ENCODE peak calls at places on chromosome 13, in five cellular contexts. F is lower leg skin, R is GM12865, X is neural progenitor cell, O is left ventricle myocardium inferior. I is an unnamed sample.
A peak's percentile ranks its signal among the peaks of the same experiment; 100 is the strongest.

GRCh38 chr13:37701972-37702371 is 103.4 kb upstream of the POSTN start:
- DNase-seq in X (no peak), O (no peak), R (no peak), F (peak; percentile 28), I (no peak)

GRCh38 chr13:98273824-98274786 is 97.0 kb upstream of the RNF113B start:
- DNase-seq in R (no peak), X (peak; percentile 78), O (no peak), F (no peak), I (no peak)

GRCh38 chr13:42007844-42008243 is 40.6 kb upstream of the DGKH start:
- DNase-seq in F (no peak), O (no peak), X (no peak), R (no peak), I (no peak)

GRCh38 chr13:63005625-63006024 is 1590.0 kb upstream of the PCDH20 start:
- DNase-seq in O (no peak), F (no peak), X (no peak), R (no peak), I (no peak)

GRCh38 chr13:66237411-66238062 is 992.6 kb downstream of the PCDH9 start:
- DNase-seq in F (no peak), O (no peak), R (no peak), X (peak; percentile 75), I (no peak)

GRCh38 chr13:99312493-99312883 is 5.3 kb upstream of the GPR183 start:
- DNase-seq in F (peak; percentile 89), O (peak; percentile 45), X (no peak), R (peak; percentile 73), I (no peak)

GRCh38 chr13:23889598-23890224 is 511 bp upstream of the MIPEP start:
- DNase-seq in O (no peak), R (peak; percentile 35), F (no peak), X (peak; percentile 46), I (no peak)

GRCh38 chr13:105552078-105552477 is 983.4 kb downstream of the EFNB2 start:
- DNase-seq in O (no peak), X (no peak), F (no peak), R (no peak), I (no peak)

GRCh38 chr13:52750713-52751112 is 11.1 kb upstream of the CNMD start:
- DNase-seq in F (no peak), R (no peak), X (no peak), O (no peak), I (no peak)

GRCh38 chr13:38868870-38869269 is 121.8 kb downstream of the STOML3 start:
- DNase-seq in O (no peak), X (no peak), F (no peak), R (no peak), I (no peak)

GRCh38 chr13:98570929-98571372 is 6.0 kb downstream of the STK24 start:
- DNase-seq in R (peak; percentile 93), F (no peak), X (no peak), O (no peak), I (no peak)

GRCh38 chr13:80274643-80275042 is 66.3 kb downstream of the SPRY2 start:
- DNase-seq in X (no peak), F (no peak), O (no peak), R (no peak), I (no peak)

GRCh38 chr13:36343766-36344165 is 2.4 kb downstream of the SPART start:
- DNase-seq in R (no peak), O (no peak), F (no peak), X (no peak), I (no peak)

GRCh38 chr13:28489975-28490550 is 4.9 kb downstream of the FLT1 start:
- DNase-seq in F (no peak), R (no peak), X (no peak), O (no peak), I (no peak)

GRCh38 chr13:41649659-41650058 is 192.3 kb downstream of the RGCC start:
- DNase-seq in F (no peak), R (no peak), O (no peak), X (peak; percentile 46), I (no peak)

GRCh38 chr13:99395436-99395835 is 88.2 kb upstream of the GPR183 start:
- DNase-seq in X (no peak), R (no peak), F (no peak), O (no peak), I (no peak)

GRCh38 chr13:99382428-99383133 is 75.4 kb upstream of the GPR183 start:
- DNase-seq in F (peak; percentile 14), R (no peak), X (no peak), O (no peak), I (no peak)

GRCh38 chr13:49308977-49309408 is 61.3 kb downstream of the CDADC1 start:
- DNase-seq in O (no peak), R (no peak), X (no peak), F (no peak), I (no peak)

GRCh38 chr13:36074659-36075058 is 56.5 kb downstream of the DCLK1 start:
- DNase-seq in R (no peak), X (no peak), F (no peak), O (no peak), I (no peak)

GRCh38 chr13:39943711-39944110 is 288.2 kb downstream of the COG6 start:
- DNase-seq in R (no peak), X (no peak), O (no peak), F (no peak), I (no peak)

GRCh38 chr13:48194392-48194754 is 38.6 kb upstream of the ITM2B start:
- DNase-seq in R (peak; percentile 34), O (no peak), F (no peak), X (no peak), I (no peak)

GRCh38 chr13:110418944-110419343 is 111.9 kb downstream of the COL4A2 start:
- DNase-seq in O (peak; percentile 59), X (no peak), F (no peak), R (no peak), I (no peak)

GRCh38 chr13:110416131-110416584 is 109.1 kb downstream of the COL4A2 start:
- DNase-seq in F (no peak), X (no peak), R (no peak), O (no peak), I (no peak)

GRCh38 chr13:110419391-110419791 is 112.3 kb downstream of the COL4A2 start:
- DNase-seq in O (no peak), X (no peak), R (no peak), F (no peak), I (no peak)

GRCh38 chr13:110415669-110416068 is 108.6 kb downstream of the COL4A2 start:
- DNase-seq in R (peak; percentile 7), X (no peak), O (no peak), F (no peak), I (no peak)

GRCh38 chr13:110417537-110417908 is 110.4 kb downstream of the COL4A2 start:
- DNase-seq in O (no peak), F (no peak), R (no peak), X (no peak), I (no peak)
- H3K4me3 ChIP-seq in O (peak overlapping the region; percentile 43), F (no peak overlapping the region), R (no peak overlapping the region), X (no peak overlapping the region), I (no peak overlapping the region)

DNA sequence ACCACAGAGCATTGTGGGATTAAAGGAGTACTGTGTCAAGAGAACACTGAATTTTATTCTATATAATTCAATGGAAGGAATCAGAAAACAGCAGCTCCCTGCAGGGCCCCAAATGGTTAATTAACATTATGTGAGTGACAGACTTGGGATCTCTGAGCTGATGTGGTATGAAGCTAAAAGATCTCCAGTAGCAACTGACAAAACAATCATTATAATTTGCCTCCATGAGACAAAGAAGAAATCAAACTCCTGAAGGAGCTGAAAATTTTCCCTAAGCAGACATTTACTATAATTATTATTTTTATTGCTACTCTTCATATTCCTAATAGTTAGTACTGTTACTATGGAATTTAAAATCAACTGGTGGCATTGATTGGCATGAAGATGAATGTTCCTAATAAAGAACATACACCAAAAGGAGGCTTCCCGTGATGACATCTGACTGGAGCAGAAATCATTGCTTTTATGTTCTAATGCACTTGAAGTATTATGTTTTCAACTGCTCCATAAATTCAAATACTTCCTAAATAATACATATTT is 28.8 kb upstream of the RFC3 start:
- DNase-seq in X (no peak), F (no peak), R (no peak), O (no peak), I (no peak)
- TF ChIP-seq CTCF in X (no peak), F (no peak), R (no peak), O (no peak), I (no peak)

GRCh38 chr13:51168623-51169022 is 53.6 kb upstream of the FAM124A start:
- DNase-seq in O (no peak), R (no peak), X (no peak), F (no peak), I (no peak)
- H3K4me3 ChIP-seq in O (no peak overlapping the region), R (no peak overlapping the region), X (no peak overlapping the region), F (no peak overlapping the region), I (no peak overlapping the region)

DNA sequence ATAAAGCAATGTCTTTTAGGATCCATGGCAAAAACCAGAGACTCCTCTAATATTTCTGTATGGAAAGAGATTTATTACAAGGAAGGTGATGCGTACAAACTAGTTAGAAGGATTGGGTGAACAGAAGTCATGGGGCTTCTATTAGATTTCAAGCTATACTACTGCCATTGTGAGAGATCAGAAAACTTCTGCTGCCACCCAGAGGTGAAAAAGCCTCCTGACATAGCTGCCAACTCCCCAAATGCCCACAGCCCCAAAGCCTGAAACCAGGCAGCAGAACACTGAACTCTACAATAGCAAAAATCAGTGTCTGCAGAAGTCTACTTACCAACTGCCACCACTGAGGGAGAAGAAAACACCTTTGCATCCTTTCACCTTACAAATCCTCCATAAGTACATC is 379.0 kb upstream of the MIR17HG start:
- DNase-seq in X (peak; percentile 65), O (no peak), F (no peak), R (peak; percentile 10), I (peak; percentile 25)
- TF ChIP-seq CTCF in X (peak; percentile 67), O (peak; percentile 42), F (no peak), R (peak; percentile 30), I (peak; percentile 61)

GRCh38 chr13:46210362-46211083 is 1.2 kb upstream of the LRRC63 start:
- DNase-seq in O (no peak), F (no peak), R (no peak), X (no peak), I (no peak)
- H3K4me3 ChIP-seq in O (no peak overlapping the region), F (no peak overlapping the region), R (no peak overlapping the region), X (no peak overlapping the region), I (peak overlapping the region; percentile 60)

GRCh38 chr13:30034448-30034795 is 184.0 kb upstream of the UBL3 start:
- DNase-seq in R (no peak), F (no peak), O (no peak), X (no peak), I (no peak)

GRCh38 chr13:30037766-30038165 is 187.3 kb upstream of the UBL3 start:
- DNase-seq in R (no peak), X (no peak), F (no peak), O (no peak), I (no peak)

GRCh38 chr13:30038884-30039283 is 188.5 kb upstream of the UBL3 start:
- DNase-seq in O (no peak), R (no peak), F (no peak), X (peak; percentile 10), I (no peak)

GRCh38 chr13:30039506-30039905 is 189.1 kb upstream of the UBL3 start:
- DNase-seq in O (no peak), X (no peak), F (no peak), R (no peak), I (no peak)

GRCh38 chr13:30037306-30037705 is 186.9 kb upstream of the UBL3 start:
- DNase-seq in X (peak; percentile 64), O (no peak), F (no peak), R (no peak), I (no peak)
- TF ChIP-seq CTCF in X (no peak), O (no peak), F (no peak), R (no peak), I (no peak)

GRCh38 chr13:43911283-43911682 is 31.6 kb downstream of the LACC1 start:
- DNase-seq in O (no peak), X (no peak), R (no peak), F (no peak), I (no peak)

GRCh38 chr13:43908156-43909126 is 28.7 kb downstream of the LACC1 start:
- DNase-seq in R (peak; percentile 34), O (no peak), X (peak; percentile 58), F (no peak), I (peak; percentile 19)

GRCh38 chr13:43905435-43906031 is 25.8 kb downstream of the LACC1 start:
- DNase-seq in O (no peak), R (peak; percentile 69), X (peak; percentile 80), F (peak; percentile 43), I (peak; percentile 32)
- H3K4me3 ChIP-seq in O (no peak overlapping the region), R (no peak overlapping the region), X (no peak overlapping the region), F (no peak overlapping the region), I (no peak overlapping the region)